ENCODE peak calls at places on chromosomes 6 and 20, in eight cellular contexts. K is iPS-NIHi11; G is GM23338; C is kidney tubule cell; A is GM04504; X is tibial nerve; F is astrocyte of the cerebellum; T is activated CD4-positive, alpha-beta T cell treated with anti-CD3 and anti-CD28 coated beads, Interleukin-2, amount 50 U/mL, for 24 hours. S is an unnamed sample.

GRCh38 chr20:12171927-12172581 is 254.4 kb downstream of the BTBD3 start:
- DNase-seq in C (no peak), K (no peak), G (peak), F (peak), T (no peak), X (no peak), A (peak), S (no peak)

GRCh38 chr6:113526553-113526952 is 330.6 kb upstream of the MARCKS start:
- DNase-seq in F (no peak), C (peak), T (no peak), A (no peak), G (no peak), K (no peak), X (no peak), S (peak)

GRCh38 chr6:89021629-89022028 is 58.2 kb upstream of the RNGTT start:
- DNase-seq in K (peak), X (no peak), T (no peak), A (no peak), F (no peak), G (peak), C (no peak), S (peak)

GRCh38 chr6:4459981-4460380 is 316.2 kb upstream of the CDYL start:
- DNase-seq in T (no peak), K (no peak), C (no peak), F (no peak), G (peak), X (no peak), A (no peak), S (no peak)

GRCh38 chr20:1467355-1468116 is 887 bp upstream of the NSFL1C start:
- DNase-seq in A (no peak), X (peak), C (peak), F (no peak), T (no peak), G (peak), K (no peak), S (no peak)

GRCh38 chr20:20318318-20319161 is 49.4 kb upstream of the INSM1 start:
- DNase-seq in X (peak), G (no peak), T (no peak), C (no peak), F (no peak), A (no peak), K (no peak), S (peak)

GRCh38 chr6:2990179-2990931 is 9.3 kb upstream of the NQO2 start:
- DNase-seq in T (peak), F (no peak), G (peak), C (peak), X (no peak), K (no peak), A (no peak), S (no peak)

GRCh38 chr20:63464289-63464635 is 8.2 kb downstream of the KCNQ2 start:
- DNase-seq in F (no peak), C (no peak), X (no peak), K (no peak), T (no peak), G (no peak), A (no peak), S (no peak)

GRCh38 chr20:3011752-3012151 is 31.7 kb upstream of the GNRH2 start:
- DNase-seq in X (no peak), G (no peak), T (no peak), A (no peak), K (no peak), C (no peak), F (no peak), S (no peak)

GRCh38 chr20:20204326-20204725 is 152.0 kb downstream of the CFAP61 start:
- DNase-seq in G (no peak), C (no peak), K (no peak), T (no peak), X (no peak), F (no peak), A (no peak), S (no peak)

GRCh38 chr6:14381225-14381887 is 263.8 kb downstream of the CD83 start:
- DNase-seq in C (no peak), A (no peak), X (no peak), G (peak), K (peak), F (no peak), T (no peak), S (no peak)